ENCODE peak calls at places on chromosomes 2 and 18, in four cellular contexts. K is K562, I is HepG2, B is HCT116. G is an unnamed sample.

GRCh38 chr2:116416988-116417387 is 1397.5 kb upstream of the DDX18 start:
- DNase-seq in K (no peak), I (no peak), B (no peak), G (no peak)

GRCh38 chr2:59233448-59233847 is 992.3 kb upstream of the FANCL start:
- DNase-seq in K (no peak), I (no peak), B (no peak), G (no peak)

GRCh38 chr2:216620806-216621205 is 12.4 kb upstream of the IGFBP2 start:
- DNase-seq in K (no peak), I (no peak), B (no peak), G (no peak)

GRCh38 chr2:128361376-128362131 is 42.9 kb upstream of the HS6ST1 start:
- DNase-seq in K (no peak), I (no peak), B (no peak), G (no peak)

GRCh38 chr2:10935953-10936942 is 24.5 kb downstream of the KCNF1 start:
- DNase-seq in K (peak), I (peak), B (peak), G (peak)

GRCh38 chr2:109125595-109126500 is 3.2 kb upstream of the SH3RF3 start:
- DNase-seq in K (no peak), I (peak), B (peak), G (no peak)

GRCh38 chr2:234421-234820 is 29.4 kb downstream of the SH3YL1 start:
- DNase-seq in K (no peak), I (peak), B (no peak), G (no peak)

GRCh38 chr2:235765181-235765820 is 271.5 kb downstream of the AGAP1 start:
- DNase-seq in K (no peak), I (no peak), B (peak), G (peak)

GRCh38 chr2:137525644-137526190 is 438.6 kb upstream of the HNMT start:
- DNase-seq in K (no peak), I (no peak), B (no peak), G (no peak)

GRCh38 chr2:33317369-33318015 is 159.0 kb upstream of the RASGRP3 start:
- DNase-seq in K (no peak), I (no peak), B (no peak), G (no peak)

GRCh38 chr2:118086024-118086633 is 2.1 kb upstream of the INSIG2 start:
- DNase-seq in K (no peak), I (peak), B (no peak), G (no peak)

GRCh38 chr2:184756885-184757284 is 158.6 kb downstream of the ZNF804A start:
- DNase-seq in K (no peak), I (no peak), B (no peak), G (no peak)

GRCh38 chr2:71935291-71935848 is 212.3 kb downstream of the CYP26B1 start:
- DNase-seq in K (peak), I (no peak), B (no peak), G (no peak)

GRCh38 chr2:46493241-46493970 is 14.0 kb downstream of the TMEM247 start:
- DNase-seq in K (no peak), I (no peak), B (no peak), G (no peak)

GRCh38 chr2:174699993-174700766 is 64.1 kb downstream of the CHRNA1 start:
- DNase-seq in K (peak), I (peak), B (peak), G (no peak)
- TF ChIP-seq TCF7L2 in K (no peak), I (no peak), B (no peak), G (no peak)

GRCh38 chr2:223020971-223021675 is 30.9 kb upstream of the KCNE4 start:
- DNase-seq in K (no peak), I (peak), B (no peak), G (no peak)
- TF ChIP-seq TCF7L2 in K (no peak), I (no peak), B (no peak), G (no peak)

GRCh38 chr2:209818939-209819338 is 47.3 kb downstream of the UNC80 start:
- DNase-seq in K (no peak), I (no peak), B (no peak), G (no peak)
- TF ChIP-seq TCF7L2 in K (no peak), I (no peak), B (no peak), G (no peak)

DNA sequence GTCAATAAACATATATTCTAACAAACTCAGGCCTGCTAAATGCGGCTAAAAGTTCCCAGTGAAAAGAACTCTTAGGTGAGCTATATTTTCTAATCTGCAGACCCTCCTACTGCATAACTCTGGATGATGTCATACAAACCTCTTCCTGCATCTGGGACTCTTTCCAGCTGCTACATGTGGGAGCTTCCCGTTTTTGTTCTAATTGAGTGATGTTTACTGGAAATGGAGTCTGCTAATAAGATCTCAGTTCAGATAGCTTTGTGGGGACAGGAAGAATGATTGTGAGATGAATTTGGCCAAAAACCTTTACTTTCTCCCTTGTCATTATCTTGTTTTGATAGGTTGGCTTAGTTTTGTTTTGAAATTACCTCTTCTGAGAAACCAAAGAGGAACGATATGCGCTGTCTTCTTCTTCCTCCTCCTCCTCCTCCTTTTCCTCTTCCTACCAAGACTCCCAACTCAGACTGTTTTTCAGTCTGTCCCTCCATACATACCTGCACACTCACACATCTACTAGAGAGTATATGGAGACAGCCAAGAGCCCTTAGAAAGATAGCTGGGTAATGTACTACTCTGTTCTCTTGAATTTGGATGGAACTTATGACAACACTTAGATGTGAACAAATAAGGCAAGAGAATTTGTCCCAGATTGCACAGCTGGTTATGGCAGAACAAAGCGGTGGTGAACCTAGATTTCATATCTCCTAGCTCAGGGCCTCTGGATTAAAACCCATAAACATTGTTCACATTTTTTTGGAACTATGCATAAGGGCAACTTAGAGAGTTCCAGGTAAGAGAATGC is 39.8 kb upstream of the AAK1 start:
- DNase-seq in K (peak), I (peak), B (no peak), G (no peak)
- TF ChIP-seq TCF7L2 in K (no peak), I (no peak), B (no peak), G (no peak)

DNA sequence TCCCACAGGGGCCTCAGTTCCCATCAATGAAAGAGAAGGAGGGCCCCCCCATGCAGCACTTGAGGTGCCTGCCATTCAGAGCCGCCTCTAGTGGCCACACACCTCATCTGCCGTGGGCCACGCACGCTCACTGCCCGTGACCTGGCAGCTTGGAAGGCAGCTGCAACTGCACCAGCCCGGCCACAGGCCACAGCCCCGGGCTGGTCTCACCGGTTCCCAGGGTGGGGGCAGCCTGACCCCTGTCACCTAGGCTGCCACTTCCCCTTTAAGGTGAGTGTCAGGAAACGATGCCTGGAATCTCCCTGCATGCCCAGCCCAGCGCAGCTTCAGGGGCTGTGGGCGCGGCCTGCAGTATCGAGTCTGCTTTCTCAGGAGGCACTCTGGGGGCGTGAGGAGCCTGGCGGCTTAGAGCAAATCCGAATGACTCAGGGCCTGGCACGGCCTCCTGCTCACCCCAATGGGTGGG is 2.6 kb downstream of the MAB21L4 start:
- DNase-seq in K (no peak), I (no peak), B (peak), G (no peak)
- TF ChIP-seq TCF7L2 in K (no peak), I (no peak), B (no peak), G (no peak)

GRCh38 chr2:37582371-37582770 is 89.1 kb downstream of the CDC42EP3 start:
- DNase-seq in K (no peak), I (no peak), B (no peak), G (no peak)

GRCh38 chr2:37581433-37581832 is 90.0 kb downstream of the CDC42EP3 start:
- DNase-seq in K (no peak), I (no peak), B (no peak), G (no peak)

GRCh38 chr2:37583867-37584266 is 87.6 kb downstream of the CDC42EP3 start:
- DNase-seq in K (no peak), I (no peak), B (no peak), G (no peak)

GRCh38 chr2:37583402-37583801 is 88.0 kb downstream of the CDC42EP3 start:
- DNase-seq in K (no peak), I (no peak), B (no peak), G (no peak)

DNA sequence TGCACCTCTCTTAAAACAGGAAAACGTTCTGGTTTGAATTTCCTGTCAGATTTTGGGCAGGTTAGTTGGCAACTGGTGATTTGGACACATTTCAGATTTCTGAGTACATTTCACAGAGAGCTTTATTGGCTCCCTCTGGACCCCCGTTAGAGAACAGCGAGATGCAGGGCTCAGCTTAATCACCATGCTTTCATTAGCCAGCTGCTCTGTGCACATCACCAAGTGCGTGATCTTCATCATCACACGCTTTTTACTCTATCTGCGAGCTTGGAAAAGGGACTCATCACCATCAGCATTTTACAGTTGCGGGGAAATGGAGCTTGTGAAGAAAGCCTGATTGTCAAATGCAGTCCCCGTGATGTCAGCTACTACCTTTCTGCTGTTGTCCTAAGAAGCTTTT is 88.5 kb downstream of the CDC42EP3 start:
- DNase-seq in K (no peak), I (no peak), B (no peak), G (no peak)
- TF ChIP-seq TCF7L2 in K (no peak), I (no peak), B (no peak), G (no peak)

GRCh38 chr18:7020995-7021777 is 96.4 kb downstream of the LAMA1 start:
- DNase-seq in K (no peak), I (no peak), B (no peak), G (no peak)

GRCh38 chr18:7025194-7025593 is 92.4 kb downstream of the LAMA1 start:
- DNase-seq in K (no peak), I (no peak), B (no peak), G (no peak)

GRCh38 chr18:7023581-7023980 is 94.0 kb downstream of the LAMA1 start:
- DNase-seq in K (no peak), I (no peak), B (no peak), G (no peak)

GRCh38 chr18:7017013-7017412 is 100.6 kb downstream of the LAMA1 start:
- DNase-seq in K (no peak), I (no peak), B (no peak), G (no peak)

GRCh38 chr18:7021994-7022840 is 95.4 kb downstream of the LAMA1 start:
- DNase-seq in K (peak), I (peak), B (peak), G (peak)
- TF ChIP-seq TCF7L2 in K (no peak), I (no peak), B (no peak), G (no peak)

GRCh38 chr2:190272457-190272842 is 47.2 kb downstream of the HIBCH start:
- DNase-seq in K (no peak), I (no peak), B (no peak), G (no peak)

GRCh38 chr2:190271783-190272456 is 47.7 kb downstream of the HIBCH start:
- DNase-seq in K (peak), I (no peak), B (no peak), G (no peak)

GRCh38 chr2:190270298-190270697 is 49.3 kb downstream of the HIBCH start:
- DNase-seq in K (no peak), I (peak), B (no peak), G (peak)

GRCh38 chr2:190266314-190266713 is 53.3 kb downstream of the HIBCH start:
- DNase-seq in K (no peak), I (no peak), B (no peak), G (no peak)

DNA sequence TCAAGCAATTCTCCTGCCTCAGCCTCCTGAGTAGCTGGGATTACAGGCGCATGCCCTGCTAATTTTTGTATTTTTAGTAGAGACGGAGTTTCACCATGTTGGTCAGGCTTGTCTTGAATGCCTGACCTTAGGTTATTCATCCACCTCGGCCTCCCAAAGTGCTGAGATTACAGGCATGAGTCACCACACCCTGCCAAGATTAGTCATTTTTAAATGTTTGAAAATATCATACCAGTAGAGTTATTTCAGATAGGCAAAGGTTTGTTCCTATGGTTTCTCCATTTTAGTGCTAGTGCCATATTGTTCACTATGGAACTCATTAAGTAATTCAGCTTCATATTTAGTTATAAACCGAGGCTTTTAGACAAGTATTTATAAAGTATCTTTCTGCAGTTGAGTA is 52.3 kb downstream of the HIBCH start:
- DNase-seq in K (no peak), I (peak), B (peak), G (peak)
- TF ChIP-seq TCF7L2 in K (no peak), I (no peak), B (no peak), G (no peak)

GRCh38 chr2:62248226-62248625 is 52.3 kb downstream of the B3GNT2 start:
- DNase-seq in K (no peak), I (no peak), B (no peak), G (no peak)

GRCh38 chr2:62254424-62255266 is 58.7 kb downstream of the B3GNT2 start:
- DNase-seq in K (no peak), I (no peak), B (no peak), G (no peak)

DNA sequence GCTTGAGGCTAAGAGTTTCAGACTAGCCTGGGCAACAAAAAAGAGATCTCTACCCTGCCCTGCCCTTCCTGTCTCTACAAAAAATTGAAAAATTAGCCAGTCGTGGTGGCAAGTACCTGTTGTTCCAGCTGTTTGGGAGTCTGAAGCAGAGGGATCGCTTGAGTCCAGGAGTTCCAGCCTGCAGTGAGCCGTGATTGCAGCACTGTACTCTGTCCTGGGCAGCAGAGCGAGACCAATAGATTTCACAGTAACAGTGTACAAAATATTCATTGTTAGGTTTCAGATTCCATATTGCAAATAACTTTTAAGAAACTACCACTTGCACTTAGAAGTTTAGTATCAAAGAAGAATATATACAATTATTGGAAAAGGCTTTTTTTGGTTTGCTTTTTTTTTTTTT is 54.3 kb downstream of the B3GNT2 start:
- DNase-seq in K (no peak), I (no peak), B (no peak), G (no peak)
- TF ChIP-seq TCF7L2 in K (no peak), I (no peak), B (no peak), G (no peak)